ENCODE peak calls at places on chromosomes 11 and 22, in five cellular contexts. One of them, this sample, is unnamed.

GRCh38 chr11:32172771-32173170 is 81.9 kb downstream of the RCN1 start:
- DNase-seq in nephron progenitor cell: peak; percentile 14
- DNase-seq in cardiac septum: no peak
- DNase-seq in dorsolateral prefrontal cortex: peak; percentile 62
- DNase-seq in midbrain: peak; percentile 24
- DNase-seq in this sample: no peak

GRCh38 chr22:42895541-42895981 is 38.5 kb upstream of the ARFGAP3 start:
- DNase-seq in nephron progenitor cell: no peak
- DNase-seq in cardiac septum: no peak
- DNase-seq in dorsolateral prefrontal cortex: peak; percentile 69
- DNase-seq in midbrain: no peak
- DNase-seq in this sample: no peak

GRCh38 chr11:88535266-88535665 is 197.7 kb upstream of the CTSC start:
- DNase-seq in nephron progenitor cell: no peak
- DNase-seq in cardiac septum: no peak
- DNase-seq in dorsolateral prefrontal cortex: no peak
- DNase-seq in midbrain: no peak
- DNase-seq in this sample: no peak

GRCh38 chr22:44218071-44218470 is 37.3 kb downstream of the PARVG start:
- DNase-seq in nephron progenitor cell: no peak
- DNase-seq in cardiac septum: no peak
- DNase-seq in dorsolateral prefrontal cortex: no peak
- DNase-seq in midbrain: no peak
- DNase-seq in this sample: no peak

GRCh38 chr11:112321521-112322172 is 61.0 kb upstream of the PLET1 start:
- DNase-seq in nephron progenitor cell: no peak
- DNase-seq in cardiac septum: peak; percentile 89
- DNase-seq in dorsolateral prefrontal cortex: peak; percentile 72
- DNase-seq in midbrain: no peak
- DNase-seq in this sample: peak; percentile 77

GRCh38 chr11:87819141-87819540 is 356.1 kb downstream of the RAB38 start:
- DNase-seq in nephron progenitor cell: no peak
- DNase-seq in cardiac septum: no peak
- DNase-seq in dorsolateral prefrontal cortex: no peak
- DNase-seq in midbrain: no peak
- DNase-seq in this sample: no peak

GRCh38 chr11:69396051-69396947 is 85.2 kb upstream of the LINC01488 start:
- DNase-seq in nephron progenitor cell: no peak
- DNase-seq in cardiac septum: no peak
- DNase-seq in dorsolateral prefrontal cortex: no peak
- DNase-seq in midbrain: no peak
- DNase-seq in this sample: no peak

GRCh38 chr11:68338041-68338800 is 25.8 kb downstream of the LRP5 start:
- DNase-seq in nephron progenitor cell: no peak
- DNase-seq in cardiac septum: no peak
- DNase-seq in dorsolateral prefrontal cortex: no peak
- DNase-seq in midbrain: no peak
- DNase-seq in this sample: no peak

GRCh38 chr11:13000721-13001120 is 8.4 kb upstream of the RASSF10 start:
- DNase-seq in nephron progenitor cell: no peak
- DNase-seq in cardiac septum: no peak
- DNase-seq in dorsolateral prefrontal cortex: no peak
- DNase-seq in midbrain: no peak
- DNase-seq in this sample: peak; percentile 70

GRCh38 chr11:3136542-3137455 is 28.3 kb downstream of the OSBPL5 start:
- DNase-seq in nephron progenitor cell: peak; percentile 1
- DNase-seq in cardiac septum: peak; percentile 60
- DNase-seq in dorsolateral prefrontal cortex: no peak
- DNase-seq in midbrain: no peak
- DNase-seq in this sample: peak; percentile 65

GRCh38 chr11:46038529-46038928 is 82.7 kb downstream of the PHF21A start:
- DNase-seq in nephron progenitor cell: no peak
- DNase-seq in cardiac septum: no peak
- DNase-seq in dorsolateral prefrontal cortex: no peak
- DNase-seq in midbrain: no peak
- DNase-seq in this sample: no peak

GRCh38 chr11:2451916-2452694 is 7.3 kb downstream of the KCNQ1 start:
- DNase-seq in nephron progenitor cell: no peak
- DNase-seq in cardiac septum: peak; percentile 54
- DNase-seq in dorsolateral prefrontal cortex: no peak
- DNase-seq in midbrain: no peak
- DNase-seq in this sample: no peak

GRCh38 chr11:29022676-29023075 is 914.5 kb downstream of the METTL15 start:
- DNase-seq in nephron progenitor cell: no peak
- DNase-seq in cardiac septum: no peak
- DNase-seq in dorsolateral prefrontal cortex: no peak
- DNase-seq in midbrain: no peak
- DNase-seq in this sample: no peak

GRCh38 chr11:44950625-44951472 is at the start of gene TP53I11:
- DNase-seq in nephron progenitor cell: peak; percentile 83
- DNase-seq in cardiac septum: peak; percentile 95
- DNase-seq in dorsolateral prefrontal cortex: peak; percentile 70
- DNase-seq in midbrain: peak; percentile 27
- DNase-seq in this sample: peak; percentile 61

GRCh38 chr11:18730020-18730419 is 4.0 kb upstream of the IGSF22 start:
- DNase-seq in nephron progenitor cell: no peak
- DNase-seq in cardiac septum: no peak
- DNase-seq in dorsolateral prefrontal cortex: no peak
- DNase-seq in midbrain: no peak
- DNase-seq in this sample: no peak

GRCh38 chr11:114166897-114167323 is 107.4 kb downstream of the ZBTB16 start:
- DNase-seq in nephron progenitor cell: no peak
- DNase-seq in cardiac septum: no peak
- DNase-seq in dorsolateral prefrontal cortex: peak; percentile 64
- DNase-seq in midbrain: peak; percentile 73
- DNase-seq in this sample: peak; percentile 65

GRCh38 chr11:116733959-116734517 is 38.7 kb downstream of the BUD13 start:
- DNase-seq in nephron progenitor cell: no peak
- DNase-seq in cardiac septum: no peak
- DNase-seq in dorsolateral prefrontal cortex: no peak
- DNase-seq in midbrain: no peak
- DNase-seq in this sample: no peak

GRCh38 chr11:125164422-125165110 is at the start of gene PKNOX2:
- DNase-seq in nephron progenitor cell: peak; percentile 93
- DNase-seq in cardiac septum: peak; percentile 84
- DNase-seq in dorsolateral prefrontal cortex: peak; percentile 90
- DNase-seq in midbrain: peak; percentile 81
- DNase-seq in this sample: peak; percentile 82

GRCh38 chr11:33775832-33776231 is 1.5 kb upstream of the FBXO3 start:
- DNase-seq in nephron progenitor cell: no peak
- DNase-seq in cardiac septum: no peak
- DNase-seq in dorsolateral prefrontal cortex: no peak
- DNase-seq in midbrain: no peak
- DNase-seq in this sample: no peak

GRCh38 chr22:44497218-44497903 is 672 bp downstream of the RTL6 start:
- DNase-seq in nephron progenitor cell: no peak
- DNase-seq in cardiac septum: no peak
- DNase-seq in dorsolateral prefrontal cortex: peak; percentile 18
- DNase-seq in midbrain: no peak
- DNase-seq in this sample: no peak

GRCh38 chr11:3886985-3887384 is 31.5 kb downstream of the STIM1 start:
- DNase-seq in nephron progenitor cell: no peak
- DNase-seq in cardiac septum: no peak
- DNase-seq in dorsolateral prefrontal cortex: no peak
- DNase-seq in midbrain: no peak
- DNase-seq in this sample: no peak

GRCh38 chr11:35138949-35139881 is at the start of gene CD44:
- DNase-seq in nephron progenitor cell: peak; percentile 42
- DNase-seq in cardiac septum: peak; percentile 89
- DNase-seq in dorsolateral prefrontal cortex: no peak
- DNase-seq in midbrain: peak; percentile 40
- DNase-seq in this sample: no peak

GRCh38 chr11:133947298-133947905 is 9.4 kb downstream of the IGSF9B start:
- DNase-seq in nephron progenitor cell: peak; percentile 81
- DNase-seq in cardiac septum: no peak
- DNase-seq in dorsolateral prefrontal cortex: peak; percentile 40
- DNase-seq in midbrain: peak; percentile 34
- DNase-seq in this sample: peak; percentile 66

GRCh38 chr22:48900327-48900597 is 927.4 kb downstream of the BRD1 start:
- DNase-seq in nephron progenitor cell: no peak
- DNase-seq in cardiac septum: no peak
- DNase-seq in dorsolateral prefrontal cortex: no peak
- DNase-seq in midbrain: no peak
- DNase-seq in this sample: no peak

GRCh38 chr11:46601129-46601528 is 7.3 kb upstream of the AMBRA1 start:
- DNase-seq in nephron progenitor cell: no peak
- DNase-seq in cardiac septum: no peak
- DNase-seq in dorsolateral prefrontal cortex: no peak
- DNase-seq in midbrain: no peak
- DNase-seq in this sample: no peak

GRCh38 chr22:29636751-29637150 is 33.3 kb downstream of the NF2 start:
- DNase-seq in nephron progenitor cell: peak; percentile 11
- DNase-seq in cardiac septum: no peak
- DNase-seq in dorsolateral prefrontal cortex: no peak
- DNase-seq in midbrain: no peak
- DNase-seq in this sample: no peak

GRCh38 chr11:127965947-127966668 is 621.2 kb downstream of the ETS1 start:
- DNase-seq in nephron progenitor cell: no peak
- DNase-seq in cardiac septum: no peak
- DNase-seq in dorsolateral prefrontal cortex: no peak
- DNase-seq in midbrain: no peak
- DNase-seq in this sample: no peak

GRCh38 chr22:35593071-35593884 is 23.9 kb downstream of the MB start:
- DNase-seq in nephron progenitor cell: no peak
- DNase-seq in cardiac septum: no peak
- DNase-seq in dorsolateral prefrontal cortex: no peak
- DNase-seq in midbrain: no peak
- DNase-seq in this sample: no peak

GRCh38 chr11:9774591-9775392 is 110.9 kb downstream of the SWAP70 start:
- DNase-seq in nephron progenitor cell: no peak
- DNase-seq in cardiac septum: no peak
- DNase-seq in dorsolateral prefrontal cortex: no peak
- DNase-seq in midbrain: no peak
- DNase-seq in this sample: no peak

This sample was measured in SJCRH30.